ENCODE peak calls at places on chromosomes 2 and 18, in six cellular contexts. F is K562, P is HCT116, K is HepG2, W is SK-N-SH, N is H1. B is an unnamed sample.

GRCh38 chr2:223837290-223838061 is at the start of gene AP1S3:
- DNase-seq in N (peak), F (peak), P (peak), K (peak), W (peak), B (peak)

GRCh38 chr2:219851801-219852481 is 224.5 kb downstream of the SLC4A3 start:
- DNase-seq in F (no peak), P (no peak), K (no peak), N (no peak), W (no peak), B (peak)

GRCh38 chr2:127397568-127398238 is 9.9 kb upstream of the MAP3K2 start:
- DNase-seq in W (no peak), N (no peak), K (no peak), P (no peak), F (no peak), B (no peak)

GRCh38 chr2:14903709-14904374 is 271.3 kb downstream of the LRATD1 start:
- DNase-seq in W (peak), P (peak), N (peak), F (peak), K (peak), B (no peak)

GRCh38 chr18:11654736-11655604 is 34.1 kb upstream of the GNAL start:
- DNase-seq in P (peak), F (peak), W (peak), K (no peak), N (peak), B (peak)

GRCh38 chr2:18527822-18528221 is 32.6 kb downstream of the RDH14 start:
- DNase-seq in P (no peak), W (no peak), N (no peak), F (no peak), K (no peak), B (no peak)

GRCh38 chr18:25239636-25240468 is 112.1 kb downstream of the ZNF521 start:
- DNase-seq in K (no peak), F (peak), W (no peak), N (no peak), P (no peak), B (no peak)

GRCh38 chr18:21117385-21118135 is 5.9 kb upstream of the ROCK1 start:
- DNase-seq in P (no peak), K (no peak), N (no peak), W (no peak), F (no peak), B (no peak)

GRCh38 chr2:46984642-46985476 is 69.3 kb upstream of the MCFD2 start:
- DNase-seq in K (no peak), W (no peak), F (peak), N (no peak), P (peak), B (no peak)

GRCh38 chr18:51185075-51185474 is 12.4 kb downstream of the MEX3C start:
- DNase-seq in W (no peak), F (no peak), P (no peak), K (no peak), N (no peak), B (no peak)

GRCh38 chr2:70978388-70979357 is at the start of gene ANKRD53:
- DNase-seq in N (peak), P (no peak), W (peak), F (no peak), K (no peak), B (no peak)

GRCh38 chr18:75244336-75244735 is 33.7 kb downstream of the TSHZ1 start:
- DNase-seq in N (peak), P (no peak), W (peak), K (peak), F (peak), B (no peak)

GRCh38 chr2:173715483-173715882 is 249.7 kb downstream of the SP3 start:
- DNase-seq in W (no peak), N (no peak), F (no peak), K (no peak), P (no peak), B (no peak)

GRCh38 chr2:141311430-141311829 is 819.4 kb downstream of the LRP1B start:
- DNase-seq in N (no peak), F (no peak), P (no peak), K (no peak), W (no peak), B (no peak)

GRCh38 chr18:74082476-74083070 is 65.1 kb downstream of the FBXO15 start:
- DNase-seq in K (peak), W (peak), N (peak), P (peak), F (peak), B (peak)

GRCh38 chr18:44802508-44802907 is 121.8 kb downstream of the SETBP1 start:
- DNase-seq in P (no peak), W (no peak), N (no peak), F (no peak), K (no peak), B (no peak)

GRCh38 chr18:25931126-25931525 is 159.3 kb downstream of the SS18 start:
- DNase-seq in F (no peak), P (no peak), K (no peak), N (no peak), W (no peak), B (no peak)

GRCh38 chr18:46484971-46485370 is 172.0 kb downstream of the LOXHD1 start:
- DNase-seq in K (no peak), P (no peak), N (no peak), W (no peak), F (no peak), B (no peak)

GRCh38 chr2:69159988-69160387 is 147.0 kb downstream of the ANTXR1 start:
- DNase-seq in N (no peak), K (peak), W (no peak), P (no peak), F (no peak), B (no peak)

GRCh38 chr2:158953926-158954763 is 14.3 kb upstream of the TANC1 start:
- DNase-seq in K (peak), W (peak), N (no peak), F (no peak), P (no peak), B (no peak)

GRCh38 chr2:3127710-3128109 is 249.9 kb downstream of the EIPR1 start:
- DNase-seq in W (peak), K (no peak), N (no peak), F (no peak), P (no peak), B (no peak)

GRCh38 chr2:236286866-236287545 is 22.8 kb upstream of the ASB18 start:
- DNase-seq in K (no peak), F (peak), W (no peak), N (no peak), P (no peak), B (no peak)

GRCh38 chr2:64982311-64982857 is 6.8 kb upstream of the SLC1A4 start:
- DNase-seq in F (no peak), W (no peak), N (no peak), P (no peak), K (peak), B (no peak)

GRCh38 chr2:233178994-233179847 is 72.3 kb upstream of the ATG16L1 start:
- DNase-seq in P (no peak), F (peak), N (no peak), W (no peak), K (no peak), B (no peak)

GRCh38 chr18:78884502-78884901 is 95.1 kb upstream of the SALL3 start:
- DNase-seq in K (no peak), P (no peak), W (no peak), N (no peak), F (no peak), B (peak)
- TF ChIP-seq JUND in K (no peak), P (no peak), W (no peak), N (no peak), F (no peak), B (no peak)

DNA sequence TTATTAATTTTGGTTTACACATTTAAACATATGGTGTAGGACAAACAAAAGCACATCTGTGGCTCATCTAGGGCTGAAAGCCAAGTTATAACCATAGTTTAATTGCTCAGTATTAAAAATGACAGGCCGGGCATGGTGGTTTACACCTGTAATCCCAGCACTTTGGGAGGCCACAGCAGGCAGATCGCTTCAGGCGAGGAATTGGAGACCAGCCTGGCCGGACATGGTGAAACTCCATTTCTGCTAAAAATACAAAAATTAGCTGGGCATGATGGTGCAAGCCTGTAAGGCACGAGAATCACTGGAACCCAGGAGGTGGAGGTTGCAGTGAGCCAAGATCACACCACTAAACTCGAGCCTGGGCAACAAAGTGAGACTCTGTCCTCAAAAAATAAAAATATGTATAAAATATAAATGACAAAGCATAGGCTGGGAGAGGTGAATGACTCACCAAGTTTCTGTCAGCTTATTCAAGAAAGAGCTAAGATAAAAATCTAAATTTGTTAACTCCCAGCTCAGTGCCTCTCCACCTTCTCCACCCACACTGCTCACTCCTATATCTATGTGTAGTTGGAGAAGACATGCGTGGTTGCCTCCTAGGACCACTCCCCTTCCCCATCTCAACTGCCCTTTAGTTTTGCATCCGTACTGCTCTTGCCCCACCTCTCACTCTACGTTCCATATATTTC is 79.2 kb upstream of the PID1 start:
- DNase-seq in N (no peak), F (no peak), W (no peak), K (no peak), P (no peak), B (no peak)
- TF ChIP-seq JUND in N (no peak), F (no peak), W (no peak), K (no peak), P (no peak), B (no peak)

GRCh38 chr2:191285252-191285651 is 40.0 kb downstream of the MYO1B start:
- DNase-seq in P (no peak), W (no peak), F (no peak), N (no peak), K (no peak), B (no peak)

GRCh38 chr2:191292869-191293268 is 47.7 kb downstream of the MYO1B start:
- DNase-seq in K (no peak), W (no peak), N (no peak), P (no peak), F (no peak), B (no peak)

GRCh38 chr2:191291471-191291870 is 46.3 kb downstream of the MYO1B start:
- DNase-seq in N (no peak), W (no peak), F (no peak), P (no peak), K (no peak), B (no peak)

DNA sequence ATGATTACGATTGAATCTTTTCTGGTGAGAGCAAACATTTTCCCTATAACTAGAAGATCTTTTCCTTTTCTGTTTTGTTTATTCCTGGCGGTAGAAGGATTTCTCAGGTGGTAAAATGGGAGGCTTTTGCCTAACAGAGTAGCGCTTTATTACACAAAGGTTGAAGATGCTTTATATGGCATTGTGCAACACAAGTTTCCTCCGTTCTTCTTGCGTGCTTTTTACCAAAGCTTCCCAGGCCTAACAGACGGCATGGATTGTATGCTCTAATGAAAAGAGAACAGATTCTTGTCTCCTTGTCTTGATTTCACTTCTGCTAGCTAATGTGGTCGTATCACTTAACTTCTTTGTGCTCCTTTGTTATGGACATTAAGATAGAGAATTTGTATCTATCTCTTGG is 43.8 kb downstream of the MYO1B start:
- DNase-seq in P (no peak), F (no peak), W (no peak), N (no peak), K (no peak), B (no peak)
- TF ChIP-seq JUND in P (no peak), F (no peak), W (no peak), N (no peak), K (no peak), B (no peak)

GRCh38 chr2:151021747-151022450 is 239.8 kb downstream of the RBM43 start:
- DNase-seq in N (no peak), K (no peak), F (no peak), W (no peak), P (no peak), B (no peak)
- TF ChIP-seq JUND in N (no peak), K (no peak), F (no peak), W (no peak), P (no peak), B (no peak)

GRCh38 chr2:27152796-27153464 is 4.1 kb downstream of the TCF23 start:
- DNase-seq in F (no peak), W (no peak), K (no peak), N (no peak), P (no peak), B (peak)
- TF ChIP-seq JUND in F (no peak), W (no peak), K (no peak), N (no peak), P (no peak), B (no peak)

GRCh38 chr2:199738723-199739412 is 112.1 kb downstream of the FTCDNL1 start:
- DNase-seq in K (peak), W (no peak), N (no peak), P (no peak), F (no peak), B (no peak)
- TF ChIP-seq JUND in K (no peak), W (no peak), N (no peak), P (no peak), F (no peak), B (no peak)

GRCh38 chr2:196380575-196380974 is 209.2 kb upstream of the STK17B start:
- DNase-seq in P (no peak), K (no peak), N (no peak), F (no peak), W (no peak), B (no peak)

GRCh38 chr2:196380098-196380497 is 208.7 kb upstream of the STK17B start:
- DNase-seq in K (no peak), F (no peak), N (no peak), W (no peak), P (no peak), B (no peak)

GRCh38 chr2:196372811-196373664 is 201.7 kb upstream of the STK17B start:
- DNase-seq in P (no peak), F (peak), N (no peak), K (no peak), W (no peak), B (no peak)

GRCh38 chr2:196379600-196379999 is 208.2 kb upstream of the STK17B start:
- DNase-seq in P (no peak), W (no peak), K (no peak), N (no peak), F (no peak), B (no peak)

DNA sequence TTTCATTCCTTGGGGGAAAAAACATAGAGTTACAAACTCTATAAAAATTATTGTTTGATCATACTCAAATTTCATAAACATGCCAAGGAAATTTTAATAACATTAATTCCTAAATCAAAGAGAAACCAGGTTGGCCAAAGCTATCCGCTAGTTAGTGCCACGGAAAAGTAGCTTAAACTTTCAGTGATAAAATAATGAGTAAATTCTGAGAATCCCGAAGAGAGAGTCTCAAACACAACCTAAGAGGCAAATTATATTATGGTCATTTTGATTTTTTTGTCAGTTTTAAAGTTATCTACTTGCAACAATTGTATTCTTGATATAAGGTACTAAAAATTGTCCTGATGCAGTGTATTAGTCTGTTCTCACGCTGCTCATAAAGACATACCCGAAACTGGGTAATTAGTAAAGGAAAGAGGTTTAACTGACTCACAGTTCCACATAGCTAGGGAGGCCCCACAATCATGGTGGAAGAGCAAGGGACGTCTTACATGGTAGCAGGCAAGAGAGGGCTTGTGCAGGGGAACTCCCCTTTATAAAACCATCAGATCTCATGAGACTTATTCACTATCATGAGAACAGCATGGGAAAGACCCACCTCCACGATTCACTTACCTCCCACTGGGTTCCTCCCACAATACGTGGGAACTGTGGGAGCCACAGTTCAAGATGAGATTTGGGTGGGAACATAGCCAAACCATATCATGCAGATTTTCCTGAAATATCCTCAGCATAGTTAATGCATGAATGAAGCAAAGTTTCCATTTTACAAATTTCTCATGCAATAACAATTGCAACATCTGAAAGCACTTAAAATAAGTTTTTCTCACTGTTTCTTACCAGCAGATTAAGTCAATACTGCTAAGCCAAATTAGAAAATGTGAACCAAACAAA is 205.9 kb upstream of the STK17B start:
- DNase-seq in N (no peak), F (no peak), P (no peak), W (no peak), K (no peak), B (no peak)
- TF ChIP-seq JUND in N (no peak), F (no peak), P (no peak), W (no peak), K (no peak), B (no peak)

DNA sequence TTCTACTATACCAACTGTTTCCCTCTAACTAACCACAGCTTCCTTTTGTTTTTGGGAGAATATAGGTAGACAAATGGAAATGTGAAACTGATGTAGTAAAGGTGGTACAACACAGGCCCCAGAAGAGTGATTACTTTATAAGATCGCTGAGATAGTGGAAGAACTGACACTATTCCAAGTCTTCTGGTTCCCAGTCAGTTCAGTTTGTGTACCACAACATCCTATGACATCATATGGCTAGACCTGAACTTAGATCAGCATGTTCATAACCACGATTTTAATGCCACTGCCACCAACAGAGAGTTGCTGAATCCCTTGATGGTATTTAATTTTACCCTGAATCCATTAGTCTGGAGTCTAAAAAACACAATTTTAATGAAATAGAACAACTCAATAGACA is 328.9 kb downstream of the GPD2 start:
- DNase-seq in K (no peak), W (no peak), F (no peak), P (no peak), N (no peak), B (no peak)
- TF ChIP-seq JUND in K (no peak), W (no peak), F (no peak), P (no peak), N (no peak), B (no peak)